ENCODE peak calls at places on chromosome 20, in eight cellular contexts. One of them, this sample, is unnamed.

GRCh38 chr20:24768977-24769675 is 179.9 kb upstream of the CST7 start:
- DNase-seq in psoas muscle: no peak
- DNase-seq in posterior vena cava: no peak
- DNase-seq in stimulated activated CD8-positive, alpha-beta memory T cell treated with anti-CD3 and anti-CD28 coated beads, Interleukin-15, amount 100 ng/mL, for 24 hours: no peak
- DNase-seq in cardiac muscle cell: no peak
- DNase-seq in A172: no peak
- DNase-seq in RCC 7860: peak; percentile 43
- DNase-seq in HCEC 1CT: no peak
- DNase-seq in this sample: no peak

GRCh38 chr20:11001767-11002540 is 328.2 kb upstream of the JAG1 start:
- DNase-seq in psoas muscle: peak; percentile 21
- DNase-seq in posterior vena cava: no peak
- DNase-seq in stimulated activated CD8-positive, alpha-beta memory T cell treated with anti-CD3 and anti-CD28 coated beads, Interleukin-15, amount 100 ng/mL, for 24 hours: no peak
- DNase-seq in cardiac muscle cell: peak; percentile 78
- DNase-seq in A172: peak; percentile 92
- DNase-seq in RCC 7860: peak; percentile 98
- DNase-seq in HCEC 1CT: peak; percentile 39
- DNase-seq in this sample: no peak

GRCh38 chr20:38222923-38223742 is 37.4 kb downstream of the KIAA1755 start:
- DNase-seq in psoas muscle: no peak
- DNase-seq in posterior vena cava: peak; percentile 34
- DNase-seq in stimulated activated CD8-positive, alpha-beta memory T cell treated with anti-CD3 and anti-CD28 coated beads, Interleukin-15, amount 100 ng/mL, for 24 hours: no peak
- DNase-seq in cardiac muscle cell: no peak
- DNase-seq in A172: no peak
- DNase-seq in RCC 7860: no peak
- DNase-seq in HCEC 1CT: no peak
- DNase-seq in this sample: no peak

GRCh38 chr20:24646331-24646730 is 176.9 kb downstream of the SYNDIG1 start:
- DNase-seq in psoas muscle: no peak
- DNase-seq in posterior vena cava: no peak
- DNase-seq in stimulated activated CD8-positive, alpha-beta memory T cell treated with anti-CD3 and anti-CD28 coated beads, Interleukin-15, amount 100 ng/mL, for 24 hours: no peak
- DNase-seq in cardiac muscle cell: no peak
- DNase-seq in A172: no peak
- DNase-seq in RCC 7860: no peak
- DNase-seq in HCEC 1CT: no peak
- DNase-seq in this sample: no peak

GRCh38 chr20:64247970-64248841 is 7.3 kb upstream of the PCMTD2 start:
- DNase-seq in psoas muscle: no peak
- DNase-seq in posterior vena cava: peak; percentile 59
- DNase-seq in stimulated activated CD8-positive, alpha-beta memory T cell treated with anti-CD3 and anti-CD28 coated beads, Interleukin-15, amount 100 ng/mL, for 24 hours: no peak
- DNase-seq in cardiac muscle cell: no peak
- DNase-seq in A172: no peak
- DNase-seq in RCC 7860: no peak
- DNase-seq in HCEC 1CT: no peak
- DNase-seq in this sample: no peak

GRCh38 chr20:50144362-50144761 is 9.2 kb downstream of the PEDS1 start:
- DNase-seq in psoas muscle: peak; percentile 72
- DNase-seq in posterior vena cava: peak; percentile 91
- DNase-seq in stimulated activated CD8-positive, alpha-beta memory T cell treated with anti-CD3 and anti-CD28 coated beads, Interleukin-15, amount 100 ng/mL, for 24 hours: no peak
- DNase-seq in cardiac muscle cell: peak; percentile 98
- DNase-seq in A172: peak; percentile 78
- DNase-seq in RCC 7860: peak; percentile 87
- DNase-seq in HCEC 1CT: peak; percentile 95
- DNase-seq in this sample: no peak

GRCh38 chr20:9179193-9179802 is 110.4 kb downstream of the PLCB4 start:
- DNase-seq in psoas muscle: no peak
- DNase-seq in posterior vena cava: no peak
- DNase-seq in stimulated activated CD8-positive, alpha-beta memory T cell treated with anti-CD3 and anti-CD28 coated beads, Interleukin-15, amount 100 ng/mL, for 24 hours: no peak
- DNase-seq in cardiac muscle cell: peak; percentile 32
- DNase-seq in A172: peak; percentile 63
- DNase-seq in RCC 7860: peak; percentile 49
- DNase-seq in HCEC 1CT: peak; percentile 56
- DNase-seq in this sample: no peak

GRCh38 chr20:16714242-16714641 is 15.6 kb upstream of the SNRPB2 start:
- DNase-seq in psoas muscle: no peak
- DNase-seq in posterior vena cava: no peak
- DNase-seq in stimulated activated CD8-positive, alpha-beta memory T cell treated with anti-CD3 and anti-CD28 coated beads, Interleukin-15, amount 100 ng/mL, for 24 hours: no peak
- DNase-seq in cardiac muscle cell: no peak
- DNase-seq in A172: no peak
- DNase-seq in RCC 7860: no peak
- DNase-seq in HCEC 1CT: no peak
- DNase-seq in this sample: no peak

GRCh38 chr20:61186771-61187170 is 65.3 kb upstream of the CDH4 start:
- DNase-seq in psoas muscle: no peak
- DNase-seq in posterior vena cava: no peak
- DNase-seq in stimulated activated CD8-positive, alpha-beta memory T cell treated with anti-CD3 and anti-CD28 coated beads, Interleukin-15, amount 100 ng/mL, for 24 hours: no peak
- DNase-seq in cardiac muscle cell: peak; percentile 33
- DNase-seq in A172: no peak
- DNase-seq in RCC 7860: no peak
- DNase-seq in HCEC 1CT: peak; percentile 17
- DNase-seq in this sample: no peak

GRCh38 chr20:43389839-43390626 is 67.7 kb upstream of the SRSF6 start:
- DNase-seq in psoas muscle: no peak
- DNase-seq in posterior vena cava: peak; percentile 64
- DNase-seq in stimulated activated CD8-positive, alpha-beta memory T cell treated with anti-CD3 and anti-CD28 coated beads, Interleukin-15, amount 100 ng/mL, for 24 hours: no peak
- DNase-seq in cardiac muscle cell: no peak
- DNase-seq in A172: no peak
- DNase-seq in RCC 7860: no peak
- DNase-seq in HCEC 1CT: no peak
- DNase-seq in this sample: no peak

GRCh38 chr20:23153696-23154341 is 67.7 kb upstream of the CD93 start:
- DNase-seq in psoas muscle: no peak
- DNase-seq in posterior vena cava: no peak
- DNase-seq in stimulated activated CD8-positive, alpha-beta memory T cell treated with anti-CD3 and anti-CD28 coated beads, Interleukin-15, amount 100 ng/mL, for 24 hours: no peak
- DNase-seq in cardiac muscle cell: no peak
- DNase-seq in A172: no peak
- DNase-seq in RCC 7860: no peak
- DNase-seq in HCEC 1CT: no peak
- DNase-seq in this sample: no peak

GRCh38 chr20:36465109-36466080 is 75.9 kb upstream of the MYL9 start:
- DNase-seq in psoas muscle: peak; percentile 68
- DNase-seq in posterior vena cava: peak; percentile 91
- DNase-seq in stimulated activated CD8-positive, alpha-beta memory T cell treated with anti-CD3 and anti-CD28 coated beads, Interleukin-15, amount 100 ng/mL, for 24 hours: no peak
- DNase-seq in cardiac muscle cell: peak; percentile 55
- DNase-seq in A172: peak; percentile 98
- DNase-seq in RCC 7860: peak; percentile 87
- DNase-seq in HCEC 1CT: peak; percentile 82
- DNase-seq in this sample: peak; percentile 29

GRCh38 chr20:6418732-6419131 is 295.9 kb upstream of the FERMT1 start:
- DNase-seq in psoas muscle: no peak
- DNase-seq in posterior vena cava: no peak
- DNase-seq in stimulated activated CD8-positive, alpha-beta memory T cell treated with anti-CD3 and anti-CD28 coated beads, Interleukin-15, amount 100 ng/mL, for 24 hours: no peak
- DNase-seq in cardiac muscle cell: no peak
- DNase-seq in A172: no peak
- DNase-seq in RCC 7860: no peak
- DNase-seq in HCEC 1CT: no peak
- DNase-seq in this sample: no peak

GRCh38 chr20:5991623-5992441 is 41.4 kb downstream of the MCM8 start:
- DNase-seq in psoas muscle: no peak
- DNase-seq in posterior vena cava: no peak
- DNase-seq in stimulated activated CD8-positive, alpha-beta memory T cell treated with anti-CD3 and anti-CD28 coated beads, Interleukin-15, amount 100 ng/mL, for 24 hours: no peak
- DNase-seq in cardiac muscle cell: no peak
- DNase-seq in A172: peak; percentile 22
- DNase-seq in RCC 7860: peak; percentile 76
- DNase-seq in HCEC 1CT: peak; percentile 8
- DNase-seq in this sample: no peak

GRCh38 chr20:8223096-8223870 is 91.2 kb downstream of the PLCB1 start:
- DNase-seq in psoas muscle: no peak
- DNase-seq in posterior vena cava: no peak
- DNase-seq in stimulated activated CD8-positive, alpha-beta memory T cell treated with anti-CD3 and anti-CD28 coated beads, Interleukin-15, amount 100 ng/mL, for 24 hours: no peak
- DNase-seq in cardiac muscle cell: peak; percentile 81
- DNase-seq in A172: no peak
- DNase-seq in RCC 7860: no peak
- DNase-seq in HCEC 1CT: peak; percentile 92
- DNase-seq in this sample: no peak

GRCh38 chr20:44069203-44069931 is 117.6 kb downstream of the JPH2 start:
- DNase-seq in psoas muscle: no peak
- DNase-seq in posterior vena cava: no peak
- DNase-seq in stimulated activated CD8-positive, alpha-beta memory T cell treated with anti-CD3 and anti-CD28 coated beads, Interleukin-15, amount 100 ng/mL, for 24 hours: no peak
- DNase-seq in cardiac muscle cell: peak; percentile 34
- DNase-seq in A172: no peak
- DNase-seq in RCC 7860: no peak
- DNase-seq in HCEC 1CT: no peak
- DNase-seq in this sample: no peak

GRCh38 chr20:24911461-24911860 is 37.6 kb upstream of the CST7 start:
- DNase-seq in psoas muscle: no peak
- DNase-seq in posterior vena cava: peak; percentile 46
- DNase-seq in stimulated activated CD8-positive, alpha-beta memory T cell treated with anti-CD3 and anti-CD28 coated beads, Interleukin-15, amount 100 ng/mL, for 24 hours: no peak
- DNase-seq in cardiac muscle cell: no peak
- DNase-seq in A172: no peak
- DNase-seq in RCC 7860: no peak
- DNase-seq in HCEC 1CT: no peak
- DNase-seq in this sample: no peak

GRCh38 chr20:1301031-1301529 is 27.9 kb downstream of the SDCBP2 start:
- DNase-seq in psoas muscle: no peak
- DNase-seq in posterior vena cava: peak; percentile 78
- DNase-seq in stimulated activated CD8-positive, alpha-beta memory T cell treated with anti-CD3 and anti-CD28 coated beads, Interleukin-15, amount 100 ng/mL, for 24 hours: no peak
- DNase-seq in cardiac muscle cell: peak; percentile 74
- DNase-seq in A172: peak; percentile 90
- DNase-seq in RCC 7860: peak; percentile 43
- DNase-seq in HCEC 1CT: peak; percentile 70
- DNase-seq in this sample: no peak

This sample was measured in cerebellar cortex.